ENCODE peak calls at places on chromosomes 11 and 22, in eight cellular contexts. One of them, this sample, is unnamed.

GRCh38 chr22:26734339-26735018 is 77.1 kb downstream of the MIAT start:
- DNase-seq in astrocyte of the cerebellum: no peak
- DNase-seq in transverse colon: no peak
- DNase-seq in epithelial cell of esophagus: no peak
- DNase-seq in GM23338: no peak
- DNase-seq in ovary: no peak
- DNase-seq in coronary artery: no peak
- DNase-seq in A549: no peak
- DNase-seq in this sample: no peak

GRCh38 chr11:117795726-117796455 is 1.1 kb downstream of the DSCAML1 start:
- DNase-seq in astrocyte of the cerebellum: no peak
- DNase-seq in transverse colon: no peak
- DNase-seq in epithelial cell of esophagus: peak; percentile 7
- DNase-seq in GM23338: peak; percentile 72
- DNase-seq in ovary: no peak
- DNase-seq in coronary artery: no peak
- DNase-seq in A549: no peak
- DNase-seq in this sample: peak; percentile 54

GRCh38 chr22:30694171-30694637 is 470 bp upstream of the OSBP2 start:
- DNase-seq in astrocyte of the cerebellum: no peak
- DNase-seq in transverse colon: peak; percentile 75
- DNase-seq in epithelial cell of esophagus: peak; percentile 43
- DNase-seq in GM23338: peak; percentile 82
- DNase-seq in ovary: peak; percentile 55
- DNase-seq in coronary artery: no peak
- DNase-seq in A549: peak; percentile 47
- DNase-seq in this sample: peak; percentile 69

GRCh38 chr11:58513747-58514367 is 6.0 kb upstream of the OR5B21 start:
- DNase-seq in astrocyte of the cerebellum: peak; percentile 38
- DNase-seq in transverse colon: peak; percentile 14
- DNase-seq in epithelial cell of esophagus: peak; percentile 79
- DNase-seq in GM23338: peak; percentile 84
- DNase-seq in ovary: no peak
- DNase-seq in coronary artery: no peak
- DNase-seq in A549: peak; percentile 33
- DNase-seq in this sample: no peak

GRCh38 chr11:10646005-10646404 is 47.5 kb downstream of the IRAG1 start:
- DNase-seq in astrocyte of the cerebellum: no peak
- DNase-seq in transverse colon: no peak
- DNase-seq in epithelial cell of esophagus: no peak
- DNase-seq in GM23338: no peak
- DNase-seq in ovary: no peak
- DNase-seq in coronary artery: no peak
- DNase-seq in A549: no peak
- DNase-seq in this sample: no peak

GRCh38 chr11:129280027-129280811 is 88.1 kb upstream of the ARHGAP32 start:
- DNase-seq in astrocyte of the cerebellum: no peak
- DNase-seq in transverse colon: peak; percentile 8
- DNase-seq in epithelial cell of esophagus: peak; percentile 22
- DNase-seq in GM23338: no peak
- DNase-seq in ovary: no peak
- DNase-seq in coronary artery: no peak
- DNase-seq in A549: no peak
- DNase-seq in this sample: no peak

GRCh38 chr11:115664313-115664712 is 160.1 kb upstream of the CADM1 start:
- DNase-seq in astrocyte of the cerebellum: no peak
- DNase-seq in transverse colon: no peak
- DNase-seq in epithelial cell of esophagus: no peak
- DNase-seq in GM23338: no peak
- DNase-seq in ovary: no peak
- DNase-seq in coronary artery: no peak
- DNase-seq in A549: no peak
- DNase-seq in this sample: no peak

GRCh38 chr11:60771879-60772525 is 13.1 kb upstream of the MS4A10 start:
- DNase-seq in astrocyte of the cerebellum: no peak
- DNase-seq in transverse colon: no peak
- DNase-seq in epithelial cell of esophagus: peak; percentile 35
- DNase-seq in GM23338: no peak
- DNase-seq in ovary: no peak
- DNase-seq in coronary artery: no peak
- DNase-seq in A549: no peak
- DNase-seq in this sample: no peak

GRCh38 chr11:128496684-128497056 is 90.7 kb downstream of the ETS1 start:
- DNase-seq in astrocyte of the cerebellum: no peak
- DNase-seq in transverse colon: no peak
- DNase-seq in epithelial cell of esophagus: peak; percentile 54
- DNase-seq in GM23338: no peak
- DNase-seq in ovary: no peak
- DNase-seq in coronary artery: no peak
- DNase-seq in A549: peak; percentile 54
- DNase-seq in this sample: no peak

GRCh38 chr11:12246169-12246568 is 131.2 kb upstream of the PARVA start:
- DNase-seq in astrocyte of the cerebellum: no peak
- DNase-seq in transverse colon: no peak
- DNase-seq in epithelial cell of esophagus: no peak
- DNase-seq in GM23338: no peak
- DNase-seq in ovary: no peak
- DNase-seq in coronary artery: no peak
- DNase-seq in A549: no peak
- DNase-seq in this sample: no peak

GRCh38 chr22:31942091-31942490 is 2.2 kb upstream of the YWHAH start:
- DNase-seq in astrocyte of the cerebellum: no peak
- DNase-seq in transverse colon: no peak
- DNase-seq in epithelial cell of esophagus: no peak
- DNase-seq in GM23338: no peak
- DNase-seq in ovary: no peak
- DNase-seq in coronary artery: no peak
- DNase-seq in A549: no peak
- DNase-seq in this sample: no peak

GRCh38 chr22:20567993-20568417 is 60.6 kb downstream of the MED15 start:
- DNase-seq in astrocyte of the cerebellum: no peak
- DNase-seq in transverse colon: no peak
- DNase-seq in epithelial cell of esophagus: peak; percentile 45
- DNase-seq in GM23338: peak; percentile 40
- DNase-seq in ovary: no peak
- DNase-seq in coronary artery: no peak
- DNase-seq in A549: no peak
- DNase-seq in this sample: no peak

GRCh38 chr11:79437274-79437980 is 3.4 kb downstream of the TENM4 start:
- DNase-seq in astrocyte of the cerebellum: no peak
- DNase-seq in transverse colon: peak; percentile 38
- DNase-seq in epithelial cell of esophagus: peak; percentile 59
- DNase-seq in GM23338: peak; percentile 89
- DNase-seq in ovary: peak; percentile 84
- DNase-seq in coronary artery: peak; percentile 86
- DNase-seq in A549: no peak
- DNase-seq in this sample: peak; percentile 74

GRCh38 chr11:11763796-11764427 is 77.9 kb upstream of the USP47 start:
- DNase-seq in astrocyte of the cerebellum: no peak
- DNase-seq in transverse colon: no peak
- DNase-seq in epithelial cell of esophagus: no peak
- DNase-seq in GM23338: no peak
- DNase-seq in ovary: no peak
- DNase-seq in coronary artery: no peak
- DNase-seq in A549: no peak
- DNase-seq in this sample: no peak

GRCh38 chr11:93571612-93572011 is 28.4 kb upstream of the SMCO4 start:
- DNase-seq in astrocyte of the cerebellum: no peak
- DNase-seq in transverse colon: no peak
- DNase-seq in epithelial cell of esophagus: no peak
- DNase-seq in GM23338: no peak
- DNase-seq in ovary: no peak
- DNase-seq in coronary artery: no peak
- DNase-seq in A549: no peak
- DNase-seq in this sample: no peak

GRCh38 chr11:45677811-45678515 is 12.5 kb upstream of the CHST1 start:
- DNase-seq in astrocyte of the cerebellum: no peak
- DNase-seq in transverse colon: no peak
- DNase-seq in epithelial cell of esophagus: no peak
- DNase-seq in GM23338: no peak
- DNase-seq in ovary: no peak
- DNase-seq in coronary artery: no peak
- DNase-seq in A549: no peak
- DNase-seq in this sample: no peak

GRCh38 chr11:106585061-106585460 is 433.2 kb downstream of the GUCY1A2 start:
- DNase-seq in astrocyte of the cerebellum: no peak
- DNase-seq in transverse colon: no peak
- DNase-seq in epithelial cell of esophagus: peak; percentile 61
- DNase-seq in GM23338: peak; percentile 63
- DNase-seq in ovary: no peak
- DNase-seq in coronary artery: no peak
- DNase-seq in A549: no peak
- DNase-seq in this sample: no peak

GRCh38 chr22:43537019-43537585 is 125.3 kb downstream of the MPPED1 start:
- DNase-seq in astrocyte of the cerebellum: no peak
- DNase-seq in transverse colon: no peak
- DNase-seq in epithelial cell of esophagus: peak; percentile 20
- DNase-seq in GM23338: no peak
- DNase-seq in ovary: no peak
- DNase-seq in coronary artery: no peak
- DNase-seq in A549: no peak
- DNase-seq in this sample: no peak

GRCh38 chr11:30322162-30322561 is 742 bp upstream of the ARL14EP start:
- DNase-seq in astrocyte of the cerebellum: no peak
- DNase-seq in transverse colon: no peak
- DNase-seq in epithelial cell of esophagus: no peak
- DNase-seq in GM23338: no peak
- DNase-seq in ovary: no peak
- DNase-seq in coronary artery: no peak
- DNase-seq in A549: no peak
- DNase-seq in this sample: no peak

GRCh38 chr11:1205987-1206331 is 16.9 kb upstream of the MUC5B start:
- DNase-seq in astrocyte of the cerebellum: no peak
- DNase-seq in transverse colon: no peak
- DNase-seq in epithelial cell of esophagus: no peak
- DNase-seq in GM23338: no peak
- DNase-seq in ovary: no peak
- DNase-seq in coronary artery: no peak
- DNase-seq in A549: no peak
- DNase-seq in this sample: peak; percentile 28

GRCh38 chr22:48740731-48741405 is 1086.8 kb downstream of the BRD1 start:
- DNase-seq in astrocyte of the cerebellum: no peak
- DNase-seq in transverse colon: no peak
- DNase-seq in epithelial cell of esophagus: no peak
- DNase-seq in GM23338: no peak
- DNase-seq in ovary: no peak
- DNase-seq in coronary artery: peak; percentile 71
- DNase-seq in A549: no peak
- DNase-seq in this sample: no peak

GRCh38 chr22:48740086-48740730 is 1087.5 kb downstream of the BRD1 start:
- DNase-seq in astrocyte of the cerebellum: no peak
- DNase-seq in transverse colon: no peak
- DNase-seq in epithelial cell of esophagus: no peak
- DNase-seq in GM23338: no peak
- DNase-seq in ovary: no peak
- DNase-seq in coronary artery: no peak
- DNase-seq in A549: no peak
- DNase-seq in this sample: no peak

GRCh38 chr22:48737461-48738203 is 1090.0 kb downstream of the BRD1 start:
- DNase-seq in astrocyte of the cerebellum: no peak
- DNase-seq in transverse colon: no peak
- DNase-seq in epithelial cell of esophagus: no peak
- DNase-seq in GM23338: no peak
- DNase-seq in ovary: no peak
- DNase-seq in coronary artery: no peak
- DNase-seq in A549: no peak
- DNase-seq in this sample: no peak

GRCh38 chr22:48738204-48738980 is 1089.3 kb downstream of the BRD1 start:
- DNase-seq in astrocyte of the cerebellum: no peak
- DNase-seq in transverse colon: no peak
- DNase-seq in epithelial cell of esophagus: no peak
- DNase-seq in GM23338: no peak
- DNase-seq in ovary: no peak
- DNase-seq in coronary artery: no peak
- DNase-seq in A549: no peak
- DNase-seq in this sample: no peak

GRCh38 chr22:48739348-48740085 is 1088.2 kb downstream of the BRD1 start:
- DNase-seq in astrocyte of the cerebellum: no peak
- DNase-seq in transverse colon: no peak
- DNase-seq in epithelial cell of esophagus: no peak
- DNase-seq in GM23338: no peak
- DNase-seq in ovary: no peak
- DNase-seq in coronary artery: no peak
- DNase-seq in A549: no peak
- DNase-seq in this sample: no peak
- TF ChIP-seq CTCF in astrocyte of the cerebellum: no peak
- TF ChIP-seq CTCF in transverse colon: no peak
- TF ChIP-seq CTCF in epithelial cell of esophagus: no peak
- TF ChIP-seq CTCF in GM23338: no peak
- TF ChIP-seq CTCF in ovary: no peak
- TF ChIP-seq CTCF in coronary artery: no peak
- TF ChIP-seq CTCF in A549: no peak
- TF ChIP-seq CTCF in this sample: no peak

GRCh38 chr11:69718147-69718546 is 14.3 kb upstream of the FGF19 start:
- DNase-seq in astrocyte of the cerebellum: no peak
- DNase-seq in transverse colon: no peak
- DNase-seq in epithelial cell of esophagus: peak; percentile 31
- DNase-seq in GM23338: peak; percentile 91
- DNase-seq in ovary: no peak
- DNase-seq in coronary artery: no peak
- DNase-seq in A549: peak; percentile 60
- DNase-seq in this sample: peak; percentile 31
- TF ChIP-seq CTCF in astrocyte of the cerebellum: peak; percentile 63
- TF ChIP-seq CTCF in transverse colon: peak; percentile 10
- TF ChIP-seq CTCF in epithelial cell of esophagus: peak; percentile 27
- TF ChIP-seq CTCF in GM23338: peak; percentile 78
- TF ChIP-seq CTCF in ovary: no peak
- TF ChIP-seq CTCF in coronary artery: no peak
- TF ChIP-seq CTCF in A549: peak; percentile 43
- TF ChIP-seq CTCF in this sample: peak; percentile 29

DNA sequence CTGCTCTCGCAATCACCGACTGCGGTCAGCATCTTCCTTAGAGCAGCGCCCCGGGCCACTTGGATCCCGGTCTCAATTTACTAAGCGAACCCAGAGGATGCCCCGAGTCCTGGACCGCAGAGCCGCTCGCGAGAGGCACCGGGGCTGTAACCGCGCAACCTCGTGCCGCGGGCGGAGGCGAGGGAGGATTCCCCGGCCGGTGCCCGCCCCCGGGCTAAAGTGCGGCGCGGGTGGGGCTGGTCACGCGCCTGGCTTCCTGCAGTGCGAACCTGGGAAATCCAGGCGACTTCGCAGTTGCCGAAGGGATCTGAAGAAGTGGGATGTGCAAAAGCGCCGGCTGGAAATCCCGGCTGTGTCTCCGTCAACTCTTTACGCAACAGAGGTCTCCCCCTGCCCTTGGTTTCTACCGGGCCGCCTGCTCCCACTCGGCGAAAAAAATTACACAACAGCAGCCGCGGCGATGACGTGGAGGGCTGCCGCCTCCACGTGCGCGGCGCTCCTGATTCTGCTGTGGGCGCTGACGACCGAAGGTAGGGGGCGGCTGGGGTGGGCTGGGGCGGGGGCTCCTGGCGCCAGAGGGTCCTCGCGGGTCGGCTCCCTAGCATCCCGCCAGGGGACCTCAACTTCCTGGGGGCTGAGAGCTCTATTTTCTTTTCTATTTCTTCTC is at the start of gene NCR3LG1:
- DNase-seq in astrocyte of the cerebellum: no peak
- DNase-seq in transverse colon: peak; percentile 85
- DNase-seq in epithelial cell of esophagus: peak; percentile 68
- DNase-seq in GM23338: peak; percentile 77
- DNase-seq in ovary: peak; percentile 88
- DNase-seq in coronary artery: peak; percentile 81
- DNase-seq in A549: peak; percentile 38
- DNase-seq in this sample: no peak
- TF ChIP-seq CTCF in astrocyte of the cerebellum: no peak
- TF ChIP-seq CTCF in transverse colon: no peak
- TF ChIP-seq CTCF in epithelial cell of esophagus: no peak
- TF ChIP-seq CTCF in GM23338: no peak
- TF ChIP-seq CTCF in ovary: no peak
- TF ChIP-seq CTCF in coronary artery: no peak
- TF ChIP-seq CTCF in A549: no peak
- TF ChIP-seq CTCF in this sample: no peak

GRCh38 chr11:88281317-88281712 is 56.2 kb downstream of the CTSC start:
- DNase-seq in astrocyte of the cerebellum: no peak
- DNase-seq in transverse colon: no peak
- DNase-seq in epithelial cell of esophagus: peak; percentile 30
- DNase-seq in GM23338: no peak
- DNase-seq in ovary: no peak
- DNase-seq in coronary artery: no peak
- DNase-seq in A549: no peak
- DNase-seq in this sample: no peak
- TF ChIP-seq CTCF in astrocyte of the cerebellum: no peak
- TF ChIP-seq CTCF in transverse colon: no peak
- TF ChIP-seq CTCF in epithelial cell of esophagus: peak; percentile 33
- TF ChIP-seq CTCF in GM23338: peak; percentile 28
- TF ChIP-seq CTCF in ovary: no peak
- TF ChIP-seq CTCF in coronary artery: no peak
- TF ChIP-seq CTCF in A549: peak; percentile 26
- TF ChIP-seq CTCF in this sample: peak; percentile 51